ENCODE peak calls at places on chromosome 18, in four cellular contexts. One of them, this sample, is unnamed.

GRCh38 chr18:47457614-47458013 is 206.2 kb upstream of the SKOR2 start:
- DNase-seq in C1 segment of cervical spinal cord: no peak
- DNase-seq in T follicular helper cell: no peak
- DNase-seq in fibroblast of mammary gland: no peak
- DNase-seq in this sample: no peak

GRCh38 chr18:39527465-39527864 is 1961.9 kb upstream of the CELF4 start:
- DNase-seq in C1 segment of cervical spinal cord: no peak
- DNase-seq in T follicular helper cell: no peak
- DNase-seq in fibroblast of mammary gland: no peak
- DNase-seq in this sample: no peak

GRCh38 chr18:4455113-4455811 is at the start of gene DLGAP1:
- DNase-seq in C1 segment of cervical spinal cord: no peak
- DNase-seq in T follicular helper cell: no peak
- DNase-seq in fibroblast of mammary gland: peak; percentile 1
- DNase-seq in this sample: peak; percentile 79

GRCh38 chr18:49597152-49597551 is 35.3 kb downstream of the LIPG start:
- DNase-seq in C1 segment of cervical spinal cord: no peak
- DNase-seq in T follicular helper cell: no peak
- DNase-seq in fibroblast of mammary gland: no peak
- DNase-seq in this sample: no peak

GRCh38 chr18:51275712-51276473 is 78.4 kb upstream of the MEX3C start:
- DNase-seq in C1 segment of cervical spinal cord: no peak
- DNase-seq in T follicular helper cell: no peak
- DNase-seq in fibroblast of mammary gland: peak; percentile 5
- DNase-seq in this sample: no peak

GRCh38 chr18:56096861-56097260 is 508.9 kb upstream of the TCF4 start:
- DNase-seq in C1 segment of cervical spinal cord: no peak
- DNase-seq in T follicular helper cell: no peak
- DNase-seq in fibroblast of mammary gland: no peak
- DNase-seq in this sample: no peak

GRCh38 chr18:49613741-49614151 is 51.9 kb downstream of the LIPG start:
- DNase-seq in C1 segment of cervical spinal cord: no peak
- DNase-seq in T follicular helper cell: no peak
- DNase-seq in fibroblast of mammary gland: no peak
- DNase-seq in this sample: no peak

GRCh38 chr18:2417861-2418610 is 153.3 kb downstream of the METTL4 start:
- DNase-seq in C1 segment of cervical spinal cord: no peak
- DNase-seq in T follicular helper cell: no peak
- DNase-seq in fibroblast of mammary gland: peak; percentile 83
- DNase-seq in this sample: no peak

GRCh38 chr18:76494541-76495403 is at the start of gene ZNF516:
- DNase-seq in C1 segment of cervical spinal cord: no peak
- DNase-seq in T follicular helper cell: no peak
- DNase-seq in fibroblast of mammary gland: no peak
- DNase-seq in this sample: peak; percentile 65